ENCODE peak calls at places on chromosomes 7 and 10, in four cellular contexts. A, N, W and R are unnamed samples.

GRCh38 chr7:41930538-41931262 is 227.8 kb upstream of the INHBA start:
- DNase-seq in A (peak; percentile 48), W (peak; percentile 53), N (no peak), R (peak; percentile 64)

GRCh38 chr10:80202934-80203834 is 2.2 kb downstream of the ANXA11 start:
- DNase-seq in A (peak; percentile 14), N (peak; percentile 83), W (peak; percentile 92), R (peak; percentile 67)

GRCh38 chr10:5975641-5976473 is 1.5 kb downstream of the IL15RA start:
- DNase-seq in N (no peak), A (no peak), W (peak; percentile 45), R (no peak)

GRCh38 chr7:725223-726005 is 1.1 kb upstream of the DNAAF5 start:
- DNase-seq in A (peak; percentile 82), W (peak; percentile 77), N (peak; percentile 81), R (peak; percentile 38)

GRCh38 chr7:33841658-33842057 is 63.7 kb upstream of the BMPER start:
- DNase-seq in A (peak; percentile 41), N (no peak), W (no peak), R (peak; percentile 61)

GRCh38 chr10:114437456-114438292 is 33.4 kb upstream of the AFAP1L2 start:
- DNase-seq in A (peak; percentile 26), N (no peak), W (peak; percentile 22), R (peak; percentile 23)

GRCh38 chr10:7853892-7854289 is 35.6 kb downstream of the TAF3 start:
- DNase-seq in A (no peak), N (no peak), W (no peak), R (no peak)

GRCh38 chr7:40015790-40016296 is 65.8 kb downstream of the CDK13 start:
- DNase-seq in N (no peak), A (peak; percentile 39), W (peak; percentile 77), R (no peak)

GRCh38 chr7:139886206-139886605 is 57.1 kb downstream of the TBXAS1 start:
- DNase-seq in A (peak; percentile 75), W (no peak), N (no peak), R (peak; percentile 25)

GRCh38 chr10:110436554-110437350 is 61.0 kb upstream of the DUSP5 start:
- DNase-seq in W (no peak), N (no peak), A (no peak), R (no peak)

GRCh38 chr10:9712393-9712792 is 1305.3 kb upstream of the CELF2 start:
- DNase-seq in A (no peak), N (no peak), W (no peak), R (no peak)

GRCh38 chr10:121339136-121339535 is 259.1 kb downstream of the FGFR2 start:
- DNase-seq in N (no peak), W (no peak), A (no peak), R (no peak)

GRCh38 chr7:89681448-89681847 is 472.8 kb upstream of the STEAP1 start:
- DNase-seq in A (no peak), N (no peak), W (no peak), R (no peak)

GRCh38 chr10:90775351-90776028 is 82.3 kb downstream of the HTR7 start:
- DNase-seq in A (peak; percentile 64), W (peak; percentile 80), N (no peak), R (peak; percentile 22)

GRCh38 chr10:21535494-21535818 is 1.4 kb downstream of the MLLT10 start:
- DNase-seq in N (no peak), W (no peak), A (no peak), R (no peak)

GRCh38 chr7:27110163-27110976 is 7.9 kb upstream of the HOXA2 start:
- DNase-seq in A (peak; percentile 76), N (no peak), W (peak; percentile 90), R (peak; percentile 27)

GRCh38 chr10:101494650-101495049 is 93.4 kb downstream of the POLL start:
- DNase-seq in N (no peak), A (no peak), W (no peak), R (no peak)

GRCh38 chr10:93999401-93999851 is 5.7 kb downstream of the PLCE1 start:
- DNase-seq in W (peak; percentile 84), A (peak; percentile 1), N (no peak), R (peak; percentile 6)

GRCh38 chr7:150649084-150649385 is 16.9 kb upstream of the GIMAP6 start:
- DNase-seq in W (no peak), A (no peak), N (no peak), R (no peak)

GRCh38 chr7:109282726-109283125 is 713.1 kb downstream of the DNAJB9 start:
- DNase-seq in N (no peak), W (peak; percentile 0), A (no peak), R (no peak)

GRCh38 chr10:49287689-49288340 is 11.2 kb upstream of the C10orf71 start:
- DNase-seq in W (no peak), A (no peak), N (no peak), R (no peak)

GRCh38 chr10:92074126-92074887 is 150.7 kb downstream of the BTAF1 start:
- DNase-seq in W (peak; percentile 15), A (no peak), N (no peak), R (peak; percentile 23)

GRCh38 chr10:25843551-25844170 is 90.4 kb upstream of the MYO3A start:
- DNase-seq in A (no peak), N (no peak), W (no peak), R (no peak)

GRCh38 chr10:93916257-93917063 is 22.7 kb downstream of the SLC35G1 start:
- DNase-seq in W (peak; percentile 67), A (peak; percentile 24), N (no peak), R (peak; percentile 44)

GRCh38 chr7:87113077-87113476 is 39.2 kb upstream of the DMTF1 start:
- DNase-seq in W (peak; percentile 83), A (no peak), N (no peak), R (no peak)

GRCh38 chr7:41817386-41817785 is 114.5 kb upstream of the INHBA start:
- DNase-seq in W (peak; percentile 41), A (peak; percentile 93), N (peak; percentile 56), R (peak; percentile 76)

GRCh38 chr10:13795653-13796555 is 209.1 kb downstream of the PRPF18 start:
- DNase-seq in A (no peak), N (no peak), W (no peak), R (no peak)

GRCh38 chr10:78756604-78757442 is 311.9 kb upstream of the ZMIZ1 start:
- DNase-seq in N (peak; percentile 96), W (peak; percentile 96), A (peak; percentile 97), R (peak; percentile 93)

GRCh38 chr10:85319826-85320225 is 991.4 kb downstream of the CCSER2 start:
- DNase-seq in N (no peak), A (no peak), W (no peak), R (no peak)

GRCh38 chr10:1454964-1455363 is 282.4 kb downstream of the ADARB2 start:
- DNase-seq in A (no peak), N (no peak), W (no peak), R (no peak)

GRCh38 chr7:120464104-120464503 is 191.1 kb downstream of the KCND2 start:
- DNase-seq in W (no peak), N (no peak), A (no peak), R (no peak)

GRCh38 chr10:14837003-14837755 is 658 bp downstream of the CDNF start:
- DNase-seq in W (no peak), N (no peak), A (peak; percentile 40), R (no peak)